ENCODE peak calls at places on chromosomes 3 and 15, in nine cellular contexts. Y is GM12864, W is NCI-H226, I is heart right ventricle, M is choroid plexus epithelial cell, R is Caki2, Q is body of pancreas, T is A172, P is HFF-Myc. H is an unnamed sample.

GRCh38 chr3:123290107-123290930 is 88.6 kb downstream of the SEC22A start:
- DNase-seq in Q (no peak), M (no peak), R (no peak), Y (no peak), P (no peak), T (no peak), W (no peak), I (no peak), H (no peak)

GRCh38 chr3:133700351-133700750 is 38.6 kb upstream of the TOPBP1 start:
- DNase-seq in R (no peak), T (no peak), P (no peak), W (no peak), M (no peak), I (no peak), Q (no peak), Y (no peak), H (no peak)

GRCh38 chr3:53215816-53216215 is 40.0 kb downstream of the TKT start:
- DNase-seq in Q (no peak), W (no peak), Y (no peak), T (no peak), R (no peak), M (no peak), P (no peak), I (no peak), H (no peak)

GRCh38 chr15:75151214-75152128 is 50.2 kb upstream of the C15orf39 start:
- DNase-seq in P (no peak), Q (no peak), R (no peak), I (no peak), W (no peak), M (no peak), Y (no peak), T (no peak), H (no peak)

GRCh38 chr3:64349531-64349930 is 124.3 kb upstream of the PRICKLE2 start:
- DNase-seq in I (no peak), R (no peak), M (no peak), T (no peak), W (no peak), Q (no peak), Y (no peak), P (no peak), H (no peak)

GRCh38 chr15:70199601-70200000 is 101.9 kb upstream of the TLE3 start:
- DNase-seq in M (no peak), Q (no peak), R (no peak), P (no peak), Y (no peak), W (no peak), I (no peak), T (no peak), H (no peak)

GRCh38 chr15:96359772-96360498 is 29.4 kb downstream of the NR2F2 start:
- DNase-seq in R (no peak), W (no peak), Q (no peak), M (peak; percentile 51), T (no peak), P (no peak), Y (no peak), I (peak; percentile 42), H (peak; percentile 32)

GRCh38 chr3:77539014-77539413 is 499.1 kb downstream of the ROBO2 start:
- DNase-seq in W (no peak), I (no peak), M (no peak), T (no peak), R (peak; percentile 10), Y (no peak), Q (peak; percentile 12), P (no peak), H (no peak)

GRCh38 chr3:48151058-48151806 is 37.0 kb downstream of the CDC25A start:
- DNase-seq in W (peak; percentile 66), P (peak; percentile 77), Y (peak; percentile 55), R (peak; percentile 68), I (peak; percentile 76), M (peak; percentile 92), T (peak; percentile 85), Q (peak; percentile 88), H (peak; percentile 87)

GRCh38 chr15:91548588-91548987 is 304.9 kb upstream of the SLCO3A1 start:
- DNase-seq in Q (no peak), I (peak; percentile 39), W (no peak), M (no peak), R (no peak), T (no peak), P (no peak), Y (no peak), H (peak; percentile 54)

GRCh38 chr3:122305818-122306621 is 19.0 kb upstream of the CSTA start:
- DNase-seq in R (peak; percentile 45), P (no peak), I (no peak), W (no peak), T (no peak), M (peak; percentile 10), Q (peak; percentile 79), Y (no peak), H (no peak)

GRCh38 chr15:100663066-100663465 is 60.7 kb downstream of the ASB7 start:
- DNase-seq in P (no peak), I (no peak), M (no peak), R (no peak), Q (no peak), T (peak; percentile 17), W (no peak), Y (no peak), H (no peak)

GRCh38 chr3:124078978-124079911 is 87.3 kb upstream of the ROPN1 start:
- DNase-seq in I (no peak), Q (peak; percentile 34), W (no peak), P (no peak), R (peak; percentile 5), T (peak; percentile 29), M (peak; percentile 65), Y (no peak), H (peak; percentile 47)

GRCh38 chr3:126914226-126914625 is 68.7 kb upstream of the PLXNA1 start:
- DNase-seq in T (no peak), Q (no peak), I (no peak), W (no peak), P (no peak), Y (no peak), R (no peak), M (no peak), H (no peak)

GRCh38 chr3:136297826-136298225 is 47.7 kb downstream of the PCCB start:
- DNase-seq in Y (no peak), M (no peak), P (no peak), R (no peak), T (no peak), Q (no peak), I (no peak), W (no peak), H (no peak)

GRCh38 chr15:86231864-86232801 is 152.5 kb downstream of the AGBL1 start:
- DNase-seq in W (no peak), I (no peak), R (peak; percentile 3), Q (peak; percentile 49), P (no peak), T (no peak), M (peak; percentile 20), Y (no peak), H (peak; percentile 22)

GRCh38 chr3:135138776-135139175 is 343.7 kb downstream of the EPHB1 start:
- DNase-seq in Q (no peak), P (no peak), I (no peak), M (no peak), R (no peak), W (no peak), T (no peak), Y (no peak), H (no peak)

GRCh38 chr15:69893863-69894262 is 203.9 kb downstream of the TLE3 start:
- DNase-seq in P (peak; percentile 2), R (peak; percentile 23), Y (no peak), T (peak; percentile 11), M (peak; percentile 78), Q (no peak), W (peak; percentile 73), I (peak; percentile 22), H (peak; percentile 71)

GRCh38 chr3:56801151-56801596 is 575 bp downstream of the ARHGEF3 start:
- DNase-seq in R (no peak), Y (no peak), I (no peak), M (no peak), T (no peak), P (no peak), Q (peak; percentile 62), W (no peak), H (no peak)

GRCh38 chr3:190182418-190183043 is 61.8 kb upstream of the P3H2 start:
- DNase-seq in R (peak; percentile 92), Q (no peak), W (no peak), T (peak; percentile 29), Y (no peak), I (no peak), M (peak; percentile 41), P (no peak), H (peak; percentile 67)

GRCh38 chr15:58233341-58233740 is 95.2 kb downstream of the AQP9 start:
- DNase-seq in T (no peak), Y (no peak), I (no peak), Q (no peak), M (no peak), W (no peak), P (no peak), R (no peak), H (no peak)

GRCh38 chr3:33388374-33389100 is 51.7 kb downstream of the UBP1 start:
- DNase-seq in I (no peak), T (no peak), P (no peak), M (no peak), W (no peak), Y (no peak), R (no peak), Q (no peak), H (no peak)

GRCh38 chr3:152942366-152942765 is 107.4 kb downstream of the P2RY1 start:
- DNase-seq in P (no peak), M (no peak), Q (no peak), I (no peak), Y (no peak), W (peak; percentile 12), T (no peak), R (no peak), H (no peak)

GRCh38 chr3:72800869-72801268 is 47.4 kb downstream of the SHQ1 start:
- DNase-seq in R (no peak), Q (no peak), P (no peak), I (no peak), W (no peak), T (no peak), M (no peak), Y (no peak), H (no peak)

GRCh38 chr3:9349321-9350117 is 13.3 kb upstream of the THUMPD3 start:
- DNase-seq in P (peak; percentile 60), R (peak; percentile 82), W (peak; percentile 35), M (peak; percentile 59), I (no peak), T (peak; percentile 28), Y (peak; percentile 10), Q (no peak), H (peak; percentile 50)

GRCh38 chr3:197328198-197328597 is 29.8 kb upstream of the DLG1 start:
- DNase-seq in W (no peak), Q (no peak), R (no peak), M (no peak), Y (no peak), I (no peak), P (no peak), T (no peak), H (no peak)

GRCh38 chr15:58453931-58454793 is 22.4 kb downstream of the LIPC start:
- DNase-seq in M (no peak), I (no peak), T (no peak), P (no peak), R (no peak), Y (no peak), Q (peak; percentile 40), W (no peak), H (no peak)

GRCh38 chr3:178088930-178089329 is 447.3 kb upstream of the KCNMB2 start:
- DNase-seq in R (no peak), I (no peak), T (no peak), Q (no peak), M (no peak), W (no peak), Y (no peak), P (no peak), H (no peak)

GRCh38 chr15:40421246-40422157 is 15.9 kb downstream of the IVD start:
- DNase-seq in W (no peak), I (peak; percentile 84), R (no peak), T (no peak), M (peak; percentile 71), P (peak; percentile 19), Y (peak; percentile 16), Q (peak; percentile 82), H (peak; percentile 54)

GRCh38 chr3:134004841-134005240 is 24.9 kb downstream of the SLCO2A1 start:
- DNase-seq in M (no peak), R (no peak), Q (no peak), W (no peak), T (peak; percentile 36), P (no peak), I (no peak), Y (no peak), H (peak; percentile 21)

GRCh38 chr15:54282228-54282836 is 304.1 kb downstream of the UNC13C start:
- DNase-seq in W (no peak), I (no peak), Q (no peak), Y (no peak), M (no peak), R (no peak), P (no peak), T (no peak), H (no peak)

H was measured in astrocyte of the spinal cord.